ENCODE peak calls at places on chromosome 19, in four cellular contexts. A is foreskin fibroblast; L is upper lobe of right lung; X is CD8-positive, alpha-beta memory T cell. H is an unnamed sample.

GRCh38 chr19:45973564-45974338 is at the start of gene NOVA2:
- DNase-seq in A (peak), L (peak), X (no peak), H (peak)

GRCh38 chr19:5145521-5146511 is 176.9 kb downstream of the KDM4B start:
- DNase-seq in A (no peak), X (no peak), L (peak), H (no peak)

GRCh38 chr19:43562698-43563241 is 12.6 kb downstream of the XRCC1 start:
- DNase-seq in X (peak), L (peak), A (peak), H (no peak)

GRCh38 chr19:33032218-33032781 is 32.4 kb downstream of the RHPN2 start:
- DNase-seq in A (no peak), L (no peak), X (no peak), H (no peak)

GRCh38 chr19:23305555-23305954 is 55.4 kb upstream of the ZNF724 start:
- DNase-seq in L (no peak), X (no peak), A (no peak), H (no peak)

GRCh38 chr19:28427256-28428083 is 785.5 kb downstream of the UQCRFS1 start:
- DNase-seq in L (no peak), A (no peak), X (no peak), H (no peak)

GRCh38 chr19:17455711-17456123 is 5.0 kb downstream of the NXNL1 start:
- DNase-seq in A (no peak), X (no peak), L (peak), H (peak)

GRCh38 chr19:35247526-35248309 is 1.1 kb upstream of the LSR start:
- DNase-seq in A (no peak), X (peak), L (peak), H (no peak)

GRCh38 chr19:53177986-53178385 is 15.2 kb downstream of the ZNF665 start:
- DNase-seq in A (no peak), L (no peak), X (no peak), H (no peak)

GRCh38 chr19:29048873-29049272 is 164.1 kb downstream of the UQCRFS1 start:
- DNase-seq in L (no peak), A (no peak), X (no peak), H (no peak)

GRCh38 chr19:29311391-29311790 is 98.4 kb upstream of the UQCRFS1 start:
- DNase-seq in L (no peak), A (no peak), X (no peak), H (no peak)

GRCh38 chr19:48325265-48325910 is at the start of gene EMP3:
- DNase-seq in L (peak), A (peak), X (peak), H (peak)

GRCh38 chr19:50967924-50968708 is 1.3 kb downstream of the KLK6 start:
- DNase-seq in L (no peak), X (no peak), A (no peak), H (no peak)

GRCh38 chr19:3359850-3360493 is 6.4 kb upstream of the NFIC start:
- DNase-seq in L (peak), X (no peak), A (no peak), H (no peak)

GRCh38 chr19:1016647-1017114 is 4.2 kb downstream of the TMEM259 start:
- DNase-seq in L (no peak), A (peak), X (no peak), H (no peak)

GRCh38 chr19:29712744-29713516 is 2.1 kb downstream of the C19orf12 start:
- DNase-seq in A (no peak), X (no peak), L (peak), H (no peak)

GRCh38 chr19:12777217-12778019 is 2.1 kb upstream of the HOOK2 start:
- DNase-seq in L (peak), A (peak), X (peak), H (peak)

GRCh38 chr19:12778020-12778904 is 2.9 kb upstream of the HOOK2 start:
- DNase-seq in L (peak), X (no peak), A (peak), H (peak)

GRCh38 chr19:12782174-12782423 is 6.7 kb upstream of the HOOK2 start:
- DNase-seq in X (no peak), L (no peak), A (no peak), H (no peak)

GRCh38 chr19:12778905-12779161 is 3.5 kb upstream of the HOOK2 start:
- DNase-seq in A (no peak), L (no peak), X (no peak), H (no peak)

GRCh38 chr19:12779162-12779993 is 4.0 kb upstream of the HOOK2 start:
- DNase-seq in X (no peak), L (no peak), A (peak), H (peak)
- H3K4me3 ChIP-seq in X (peak), L (peak), A (peak), H (peak)

GRCh38 chr19:40422428-40423226 is 3.2 kb downstream of the SERTAD1 start:
- DNase-seq in L (no peak), A (no peak), X (no peak), H (no peak)

GRCh38 chr19:40424637-40425449 is 949 bp downstream of the SERTAD1 start:
- DNase-seq in L (no peak), A (no peak), X (no peak), H (no peak)

GRCh38 chr19:40423227-40423566 is 2.6 kb downstream of the SERTAD1 start:
- DNase-seq in X (no peak), A (no peak), L (no peak), H (no peak)

GRCh38 chr19:40423938-40424337 is 1.9 kb downstream of the SERTAD1 start:
- DNase-seq in L (no peak), A (no peak), X (no peak), H (no peak)

DNA sequence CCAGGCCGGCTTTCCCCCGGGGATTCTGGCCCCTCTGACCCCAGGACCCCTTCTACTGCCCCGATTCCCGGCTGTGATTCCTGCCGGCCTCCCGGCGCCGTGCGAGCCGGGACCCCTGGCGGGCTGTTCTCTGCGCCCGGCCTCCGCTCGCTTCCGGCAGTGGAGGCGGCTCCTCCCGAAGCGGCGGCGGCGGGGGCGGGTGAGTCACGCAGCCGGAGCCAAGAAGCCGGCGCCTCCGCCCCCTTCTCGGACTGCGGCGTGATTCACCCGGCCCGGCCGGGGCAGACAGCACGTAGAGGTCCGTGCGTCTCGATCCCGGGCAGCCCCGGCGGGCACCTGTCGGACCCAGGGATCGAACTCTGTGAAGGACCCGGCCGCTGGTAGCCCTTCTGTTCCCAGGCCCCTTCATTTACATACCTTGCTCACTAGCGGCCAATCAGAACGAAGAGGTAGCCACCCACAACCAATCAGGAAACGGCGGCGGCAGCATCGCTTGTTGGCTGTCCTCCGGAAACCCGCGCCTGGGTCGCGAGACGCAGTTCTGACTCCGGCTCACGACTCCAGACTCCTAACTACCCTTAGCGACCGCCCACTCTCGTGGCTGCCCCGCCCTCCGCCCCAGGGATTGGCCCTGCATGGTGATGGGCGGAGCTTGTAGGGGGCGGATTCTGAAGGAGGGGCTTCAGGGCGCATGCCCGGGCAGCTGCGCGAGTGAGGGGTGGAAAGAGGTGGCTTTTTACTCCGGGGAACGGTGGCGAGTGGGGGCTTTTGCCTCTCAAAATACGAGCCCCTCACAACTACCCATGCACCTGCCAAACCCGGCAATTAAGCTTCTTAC is at the start of gene SERTAD1:
- DNase-seq in X (peak), A (peak), L (peak), H (peak)
- H3K4me3 ChIP-seq in X (peak), A (peak), L (peak), H (peak)

GRCh38 chr19:30719991-30720329 is 347.8 kb downstream of the ZNF536 start:
- DNase-seq in A (no peak), X (no peak), L (no peak), H (peak)

GRCh38 chr19:30718014-30718413 is 345.8 kb downstream of the ZNF536 start:
- DNase-seq in X (no peak), A (no peak), L (no peak), H (no peak)

GRCh38 chr19:30717381-30717780 is 345.2 kb downstream of the ZNF536 start:
- DNase-seq in A (no peak), X (no peak), L (no peak), H (no peak)

GRCh38 chr19:30719189-30719990 is 347.2 kb downstream of the ZNF536 start:
- DNase-seq in X (no peak), L (peak), A (peak), H (peak)

DNA sequence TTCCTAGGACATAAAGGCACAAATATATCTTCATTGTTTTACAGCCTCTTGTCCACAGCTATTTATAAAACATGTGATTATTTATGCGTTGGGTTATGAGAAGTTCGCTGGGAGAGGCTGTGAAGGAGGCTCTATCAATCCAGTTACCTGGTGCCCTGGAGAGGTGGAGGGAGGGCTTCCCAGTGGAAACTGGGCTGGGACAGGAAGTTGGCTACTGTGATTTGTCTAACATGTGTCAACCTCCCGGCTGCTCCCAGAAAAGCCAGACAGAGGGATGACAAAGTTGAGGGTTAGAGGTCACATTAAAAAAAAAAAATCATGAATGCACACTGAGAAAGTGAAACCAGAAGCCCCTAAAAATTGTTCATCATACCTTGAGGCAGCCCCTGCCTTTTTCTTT is 346.5 kb downstream of the ZNF536 start:
- DNase-seq in L (no peak), A (no peak), X (no peak), H (no peak)
- H3K4me3 ChIP-seq in L (peak), A (peak), X (no peak), H (peak)

DNA sequence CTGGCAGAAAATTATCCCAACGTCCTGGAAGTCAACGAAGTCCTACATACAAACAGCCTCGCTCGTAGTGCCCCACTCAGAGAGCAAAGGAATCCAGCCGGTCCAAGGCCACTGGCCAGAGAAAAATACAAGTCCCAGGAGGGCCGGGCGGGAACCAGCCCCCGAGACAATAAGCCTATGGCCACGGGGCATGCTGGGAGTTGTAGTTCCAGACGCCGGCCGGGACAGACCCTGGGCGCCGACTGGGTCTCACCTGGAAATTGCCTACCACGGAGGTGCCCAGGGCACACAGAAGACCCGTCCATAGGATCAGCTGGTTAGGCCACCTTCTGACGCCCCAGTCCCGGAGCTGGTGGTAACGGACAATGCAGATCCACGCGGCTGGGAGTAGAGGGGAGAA is 5.4 kb downstream of the TMEM150B start:
- DNase-seq in A (no peak), X (no peak), L (no peak), H (peak)
- H3K4me3 ChIP-seq in A (no peak), X (no peak), L (no peak), H (no peak)

GRCh38 chr19:2275588-2276428 is 6.2 kb downstream of the PEAK3 start:
- DNase-seq in A (no peak), X (no peak), L (no peak), H (no peak)

GRCh38 chr19:2274937-2275535 is 6.9 kb downstream of the PEAK3 start:
- DNase-seq in L (peak), A (peak), X (no peak), H (peak)

GRCh38 chr19:2276429-2276989 is 5.5 kb downstream of the PEAK3 start:
- DNase-seq in A (no peak), L (no peak), X (no peak), H (no peak)

GRCh38 chr19:2273356-2274184 is 8.4 kb downstream of the PEAK3 start:
- DNase-seq in X (peak), A (peak), L (peak), H (peak)

GRCh38 chr19:2274185-2274711 is 7.7 kb downstream of the PEAK3 start:
- DNase-seq in A (no peak), X (no peak), L (no peak), H (no peak)
- H3K4me3 ChIP-seq in A (peak), X (no peak), L (peak), H (peak)